ENCODE peak calls at places on chromosomes 11 and 22, in ten cellular contexts. One of them, this sample, is unnamed.

GRCh38 chr11:40328890-40329617 is 1130.4 kb downstream of the LRRC4C start:
- DNase-seq in esophagus squamous epithelium: no peak
- DNase-seq in CD4-positive, alpha-beta memory T cell: no peak
- DNase-seq in ovary: no peak
- DNase-seq in colonic mucosa: peak; percentile 21
- DNase-seq in naive thymus-derived CD4-positive, alpha-beta T cell: no peak
- DNase-seq in uterus: no peak
- DNase-seq in RWPE2: peak; percentile 92
- DNase-seq in spleen: no peak
- DNase-seq in adipocyte: peak; percentile 97
- DNase-seq in this sample: peak; percentile 100

GRCh38 chr11:67356867-67357561 is 3.7 kb upstream of the POLD4 start:
- DNase-seq in uterus: peak; percentile 74
- DNase-seq in esophagus squamous epithelium: no peak
- DNase-seq in CD4-positive, alpha-beta memory T cell: peak; percentile 74
- DNase-seq in RWPE2: no peak
- DNase-seq in spleen: peak; percentile 87
- DNase-seq in colonic mucosa: peak; percentile 85
- DNase-seq in adipocyte: peak; percentile 91
- DNase-seq in ovary: no peak
- DNase-seq in naive thymus-derived CD4-positive, alpha-beta T cell: peak; percentile 67
- DNase-seq in this sample: no peak

GRCh38 chr11:44528581-44528980 is 36.9 kb upstream of the CD82 start:
- DNase-seq in esophagus squamous epithelium: no peak
- DNase-seq in ovary: no peak
- DNase-seq in naive thymus-derived CD4-positive, alpha-beta T cell: no peak
- DNase-seq in spleen: no peak
- DNase-seq in uterus: no peak
- DNase-seq in adipocyte: no peak
- DNase-seq in CD4-positive, alpha-beta memory T cell: no peak
- DNase-seq in colonic mucosa: no peak
- DNase-seq in RWPE2: no peak
- DNase-seq in this sample: no peak

GRCh38 chr11:100585728-100586127 is 101.4 kb upstream of the ARHGAP42 start:
- DNase-seq in adipocyte: no peak
- DNase-seq in uterus: no peak
- DNase-seq in spleen: no peak
- DNase-seq in RWPE2: no peak
- DNase-seq in esophagus squamous epithelium: no peak
- DNase-seq in naive thymus-derived CD4-positive, alpha-beta T cell: no peak
- DNase-seq in CD4-positive, alpha-beta memory T cell: no peak
- DNase-seq in ovary: no peak
- DNase-seq in colonic mucosa: no peak
- DNase-seq in this sample: no peak

GRCh38 chr11:20483931-20484330 is 96.4 kb downstream of the PRMT3 start:
- DNase-seq in naive thymus-derived CD4-positive, alpha-beta T cell: no peak
- DNase-seq in adipocyte: no peak
- DNase-seq in spleen: no peak
- DNase-seq in uterus: no peak
- DNase-seq in esophagus squamous epithelium: no peak
- DNase-seq in colonic mucosa: no peak
- DNase-seq in CD4-positive, alpha-beta memory T cell: no peak
- DNase-seq in RWPE2: no peak
- DNase-seq in ovary: no peak
- DNase-seq in this sample: no peak

GRCh38 chr22:27401321-27401720 is 400.2 kb downstream of the MN1 start:
- DNase-seq in uterus: no peak
- DNase-seq in adipocyte: peak; percentile 16
- DNase-seq in naive thymus-derived CD4-positive, alpha-beta T cell: no peak
- DNase-seq in CD4-positive, alpha-beta memory T cell: no peak
- DNase-seq in colonic mucosa: no peak
- DNase-seq in spleen: no peak
- DNase-seq in esophagus squamous epithelium: no peak
- DNase-seq in ovary: no peak
- DNase-seq in RWPE2: no peak
- DNase-seq in this sample: no peak

GRCh38 chr11:14148653-14149273 is 186.2 kb downstream of the SPON1 start:
- DNase-seq in ovary: no peak
- DNase-seq in colonic mucosa: no peak
- DNase-seq in RWPE2: no peak
- DNase-seq in CD4-positive, alpha-beta memory T cell: peak; percentile 39
- DNase-seq in adipocyte: peak; percentile 70
- DNase-seq in esophagus squamous epithelium: no peak
- DNase-seq in spleen: no peak
- DNase-seq in naive thymus-derived CD4-positive, alpha-beta T cell: peak; percentile 26
- DNase-seq in uterus: no peak
- DNase-seq in this sample: peak; percentile 17

GRCh38 chr11:95074806-95075563 is 8.3 kb downstream of the SRSF8 start:
- DNase-seq in uterus: peak; percentile 55
- DNase-seq in esophagus squamous epithelium: no peak
- DNase-seq in RWPE2: no peak
- DNase-seq in naive thymus-derived CD4-positive, alpha-beta T cell: no peak
- DNase-seq in adipocyte: no peak
- DNase-seq in ovary: peak; percentile 48
- DNase-seq in colonic mucosa: peak; percentile 85
- DNase-seq in spleen: peak; percentile 81
- DNase-seq in CD4-positive, alpha-beta memory T cell: no peak
- DNase-seq in this sample: no peak

GRCh38 chr22:29167032-29167911 is 38.4 kb upstream of the EMID1 start:
- DNase-seq in naive thymus-derived CD4-positive, alpha-beta T cell: no peak
- DNase-seq in esophagus squamous epithelium: no peak
- DNase-seq in colonic mucosa: no peak
- DNase-seq in CD4-positive, alpha-beta memory T cell: peak; percentile 26
- DNase-seq in spleen: peak; percentile 86
- DNase-seq in ovary: no peak
- DNase-seq in adipocyte: no peak
- DNase-seq in uterus: no peak
- DNase-seq in RWPE2: no peak
- DNase-seq in this sample: no peak

GRCh38 chr11:66059966-66060680 is 8.0 kb downstream of the SF3B2 start:
- DNase-seq in colonic mucosa: no peak
- DNase-seq in RWPE2: no peak
- DNase-seq in esophagus squamous epithelium: no peak
- DNase-seq in CD4-positive, alpha-beta memory T cell: no peak
- DNase-seq in ovary: no peak
- DNase-seq in uterus: no peak
- DNase-seq in spleen: no peak
- DNase-seq in naive thymus-derived CD4-positive, alpha-beta T cell: no peak
- DNase-seq in adipocyte: no peak
- DNase-seq in this sample: no peak
- H3K36me3 ChIP-seq in colonic mucosa: peaks cover 52% of the 10 kb centered on the region
- H3K36me3 ChIP-seq in RWPE2: peaks cover 99% of the 10 kb centered on the region
- H3K36me3 ChIP-seq in esophagus squamous epithelium: peaks cover 77% of the 10 kb centered on the region
- H3K36me3 ChIP-seq in CD4-positive, alpha-beta memory T cell: peaks cover 87% of the 10 kb centered on the region
- H3K36me3 ChIP-seq in ovary: no peaks in the 10 kb centered on the region
- H3K36me3 ChIP-seq in uterus: no peaks in the 10 kb centered on the region
- H3K36me3 ChIP-seq in spleen: peaks cover 96% of the 10 kb centered on the region
- H3K36me3 ChIP-seq in naive thymus-derived CD4-positive, alpha-beta T cell: peaks cover 83% of the 10 kb centered on the region
- H3K36me3 ChIP-seq in adipocyte: peaks cover 98% of the 10 kb centered on the region
- H3K36me3 ChIP-seq in this sample: peaks cover 93% of the 10 kb centered on the region

GRCh38 chr11:123587559-123587958 is 66.9 kb downstream of the SCN3B start:
- DNase-seq in naive thymus-derived CD4-positive, alpha-beta T cell: no peak
- DNase-seq in spleen: no peak
- DNase-seq in colonic mucosa: peak; percentile 59
- DNase-seq in uterus: no peak
- DNase-seq in ovary: no peak
- DNase-seq in CD4-positive, alpha-beta memory T cell: no peak
- DNase-seq in RWPE2: no peak
- DNase-seq in adipocyte: no peak
- DNase-seq in esophagus squamous epithelium: no peak
- DNase-seq in this sample: no peak

GRCh38 chr11:123593570-123593969 is 60.9 kb downstream of the SCN3B start:
- DNase-seq in adipocyte: no peak
- DNase-seq in colonic mucosa: no peak
- DNase-seq in RWPE2: no peak
- DNase-seq in uterus: no peak
- DNase-seq in esophagus squamous epithelium: no peak
- DNase-seq in naive thymus-derived CD4-positive, alpha-beta T cell: no peak
- DNase-seq in spleen: no peak
- DNase-seq in ovary: no peak
- DNase-seq in CD4-positive, alpha-beta memory T cell: no peak
- DNase-seq in this sample: no peak

GRCh38 chr11:123588117-123588815 is 66.2 kb downstream of the SCN3B start:
- DNase-seq in colonic mucosa: peak; percentile 87
- DNase-seq in esophagus squamous epithelium: no peak
- DNase-seq in adipocyte: no peak
- DNase-seq in ovary: no peak
- DNase-seq in spleen: no peak
- DNase-seq in naive thymus-derived CD4-positive, alpha-beta T cell: no peak
- DNase-seq in uterus: no peak
- DNase-seq in CD4-positive, alpha-beta memory T cell: no peak
- DNase-seq in RWPE2: no peak
- DNase-seq in this sample: no peak

GRCh38 chr11:123588863-123589262 is 65.6 kb downstream of the SCN3B start:
- DNase-seq in uterus: no peak
- DNase-seq in CD4-positive, alpha-beta memory T cell: no peak
- DNase-seq in RWPE2: no peak
- DNase-seq in esophagus squamous epithelium: no peak
- DNase-seq in ovary: no peak
- DNase-seq in colonic mucosa: no peak
- DNase-seq in spleen: no peak
- DNase-seq in naive thymus-derived CD4-positive, alpha-beta T cell: no peak
- DNase-seq in adipocyte: no peak
- DNase-seq in this sample: no peak

DNA sequence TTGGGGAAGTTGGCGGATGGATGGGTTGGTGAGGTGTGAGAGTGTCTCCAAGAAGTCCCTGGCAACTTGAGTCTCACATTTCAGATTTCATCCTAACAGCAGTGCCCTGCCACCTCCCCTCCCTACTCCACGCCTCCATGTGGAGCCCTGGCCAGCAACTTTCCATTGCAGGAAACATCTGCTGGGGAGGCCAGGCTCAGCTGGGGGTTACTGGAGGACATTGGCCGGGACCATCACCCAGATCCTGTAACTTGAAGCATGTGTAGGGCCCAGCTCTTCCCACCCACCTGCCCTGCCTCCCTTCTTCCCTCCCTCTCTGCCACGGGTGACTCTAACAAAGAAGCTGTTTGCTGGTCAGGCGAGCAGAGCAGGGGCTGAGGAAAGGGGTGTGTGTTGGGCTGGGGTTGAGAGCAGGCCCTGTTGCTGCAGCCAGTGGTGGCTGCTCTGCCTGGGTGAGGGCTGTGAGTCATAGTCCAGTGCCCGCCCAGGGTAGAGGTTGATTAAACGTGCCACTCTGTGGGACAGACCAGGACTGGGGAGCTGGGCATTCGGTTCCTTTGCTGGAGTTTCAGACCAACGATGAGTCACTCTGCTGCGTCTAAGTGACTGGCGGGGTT is 64.0 kb downstream of the SCN3B start:
- DNase-seq in esophagus squamous epithelium: no peak
- DNase-seq in RWPE2: no peak
- DNase-seq in ovary: no peak
- DNase-seq in naive thymus-derived CD4-positive, alpha-beta T cell: no peak
- DNase-seq in CD4-positive, alpha-beta memory T cell: no peak
- DNase-seq in colonic mucosa: peak; percentile 72
- DNase-seq in uterus: no peak
- DNase-seq in spleen: no peak
- DNase-seq in adipocyte: peak; percentile 44
- DNase-seq in this sample: peak; percentile 20
- H3K4me3 ChIP-seq in esophagus squamous epithelium: no peak overlapping the region
- H3K4me3 ChIP-seq in RWPE2: no peak overlapping the region
- H3K4me3 ChIP-seq in ovary: no peak overlapping the region
- H3K4me3 ChIP-seq in naive thymus-derived CD4-positive, alpha-beta T cell: no peak overlapping the region
- H3K4me3 ChIP-seq in CD4-positive, alpha-beta memory T cell: no peak overlapping the region
- H3K4me3 ChIP-seq in colonic mucosa: no peak overlapping the region
- H3K4me3 ChIP-seq in uterus: no peak overlapping the region
- H3K4me3 ChIP-seq in spleen: no peak overlapping the region
- H3K4me3 ChIP-seq in adipocyte: no peak overlapping the region
- H3K4me3 ChIP-seq in this sample: no peak overlapping the region

GRCh38 chr11:75678620-75679259 is 9.9 kb upstream of the MAP6 start:
- DNase-seq in uterus: no peak
- DNase-seq in RWPE2: no peak
- DNase-seq in esophagus squamous epithelium: no peak
- DNase-seq in colonic mucosa: no peak
- DNase-seq in adipocyte: no peak
- DNase-seq in CD4-positive, alpha-beta memory T cell: no peak
- DNase-seq in ovary: no peak
- DNase-seq in spleen: no peak
- DNase-seq in naive thymus-derived CD4-positive, alpha-beta T cell: no peak
- DNase-seq in this sample: no peak
- H3K27me3 ChIP-seq in uterus: no peaks in the 10 kb centered on the region
- H3K27me3 ChIP-seq in RWPE2: peaks cover 22% of the 10 kb centered on the region
- H3K27me3 ChIP-seq in esophagus squamous epithelium: peaks cover 62% of the 10 kb centered on the region
- H3K27me3 ChIP-seq in colonic mucosa: no peaks in the 10 kb centered on the region
- H3K27me3 ChIP-seq in adipocyte: peaks cover 15% of the 10 kb centered on the region
- H3K27me3 ChIP-seq in CD4-positive, alpha-beta memory T cell: no peaks in the 10 kb centered on the region
- H3K27me3 ChIP-seq in ovary: no peaks in the 10 kb centered on the region
- H3K27me3 ChIP-seq in spleen: no peaks in the 10 kb centered on the region
- H3K27me3 ChIP-seq in naive thymus-derived CD4-positive, alpha-beta T cell: no peaks in the 10 kb centered on the region
- H3K27me3 ChIP-seq in this sample: peaks cover 5% of the 10 kb centered on the region

GRCh38 chr11:65502274-65502851 is 3.5 kb downstream of the MALAT1 start:
- DNase-seq in ovary: no peak
- DNase-seq in CD4-positive, alpha-beta memory T cell: peak; percentile 39
- DNase-seq in uterus: no peak
- DNase-seq in RWPE2: no peak
- DNase-seq in colonic mucosa: no peak
- DNase-seq in spleen: no peak
- DNase-seq in esophagus squamous epithelium: no peak
- DNase-seq in naive thymus-derived CD4-positive, alpha-beta T cell: no peak
- DNase-seq in adipocyte: peak; percentile 60
- DNase-seq in this sample: peak; percentile 18
- H3K36me3 ChIP-seq in ovary: peaks cover 3% of the 10 kb centered on the region
- H3K36me3 ChIP-seq in CD4-positive, alpha-beta memory T cell: peaks cover 66% of the 10 kb centered on the region
- H3K36me3 ChIP-seq in uterus: no peaks in the 10 kb centered on the region
- H3K36me3 ChIP-seq in RWPE2: peaks cover 75% of the 10 kb centered on the region
- H3K36me3 ChIP-seq in colonic mucosa: peaks cover 9% of the 10 kb centered on the region
- H3K36me3 ChIP-seq in spleen: peaks cover 47% of the 10 kb centered on the region
- H3K36me3 ChIP-seq in esophagus squamous epithelium: peaks cover 16% of the 10 kb centered on the region
- H3K36me3 ChIP-seq in naive thymus-derived CD4-positive, alpha-beta T cell: peaks cover 62% of the 10 kb centered on the region
- H3K36me3 ChIP-seq in adipocyte: peaks cover 67% of the 10 kb centered on the region
- H3K36me3 ChIP-seq in this sample: peaks cover 71% of the 10 kb centered on the region

GRCh38 chr11:34586655-34587281 is 34.1 kb upstream of the EHF start:
- DNase-seq in uterus: no peak
- DNase-seq in esophagus squamous epithelium: no peak
- DNase-seq in colonic mucosa: no peak
- DNase-seq in spleen: no peak
- DNase-seq in ovary: no peak
- DNase-seq in adipocyte: peak; percentile 1
- DNase-seq in CD4-positive, alpha-beta memory T cell: peak; percentile 5
- DNase-seq in RWPE2: no peak
- DNase-seq in naive thymus-derived CD4-positive, alpha-beta T cell: no peak
- DNase-seq in this sample: no peak
- H3K4me3 ChIP-seq in uterus: no peak overlapping the region
- H3K4me3 ChIP-seq in esophagus squamous epithelium: no peak overlapping the region
- H3K4me3 ChIP-seq in colonic mucosa: no peak overlapping the region
- H3K4me3 ChIP-seq in spleen: no peak overlapping the region
- H3K4me3 ChIP-seq in ovary: no peak overlapping the region
- H3K4me3 ChIP-seq in adipocyte: peak overlapping the region; percentile 35
- H3K4me3 ChIP-seq in CD4-positive, alpha-beta memory T cell: no peak overlapping the region
- H3K4me3 ChIP-seq in RWPE2: no peak overlapping the region
- H3K4me3 ChIP-seq in naive thymus-derived CD4-positive, alpha-beta T cell: no peak overlapping the region
- H3K4me3 ChIP-seq in this sample: no peak overlapping the region